ENCODE peak calls at places on chromosomes 12 and 14, in seven cellular contexts. H is GM13977, P is HFF-Myc, L is AG04450, T is body of pancreas, W is MM.1S, B is AG10803. J is an unnamed sample.
A peak's percentile ranks its signal among the peaks of the same experiment; 100 is the strongest.

GRCh38 chr14:68884031-68885030 is 91.5 kb upstream of the ZFP36L1 start:
- DNase-seq in H (no peak), P (peak; percentile 25), L (peak; percentile 77), T (no peak), W (no peak), B (peak; percentile 86), J (peak; percentile 91)

GRCh38 chr12:123050331-123050809 is 69.9 kb downstream of the ARL6IP4 start:
- DNase-seq in H (no peak), P (no peak), L (no peak), T (no peak), W (no peak), B (peak; percentile 40), J (peak; percentile 44)

GRCh38 chr12:5806376-5807089 is 138.5 kb downstream of the ANO2 start:
- DNase-seq in H (no peak), P (no peak), L (no peak), T (no peak), W (no peak), B (peak; percentile 10), J (peak; percentile 3)

GRCh38 chr12:55842681-55843429 is at the start of gene MMP19:
- DNase-seq in H (no peak), P (peak; percentile 65), L (peak; percentile 62), T (no peak), W (no peak), B (peak; percentile 79), J (peak; percentile 54)

GRCh38 chr12:49824886-49825285 is 3.3 kb downstream of the NCKAP5L start:
- DNase-seq in H (no peak), P (no peak), L (no peak), T (no peak), W (no peak), B (peak; percentile 59), J (peak; percentile 63)

GRCh38 chr14:40368314-40368713 is 936.1 kb upstream of the FBXO33 start:
- DNase-seq in H (no peak), P (no peak), L (no peak), T (no peak), W (no peak), B (no peak), J (no peak)

GRCh38 chr12:112599871-112600270 is 181.1 kb downstream of the PTPN11 start:
- DNase-seq in H (no peak), P (no peak), L (no peak), T (no peak), W (no peak), B (peak; percentile 47), J (no peak)

GRCh38 chr14:61388173-61388975 is 67.0 kb downstream of the PRKCH start:
- DNase-seq in H (peak; percentile 59), P (no peak), L (no peak), T (no peak), W (no peak), B (peak; percentile 12), J (no peak)

GRCh38 chr12:89140141-89140540 is 212.2 kb downstream of the DUSP6 start:
- DNase-seq in H (no peak), P (no peak), L (no peak), T (no peak), W (no peak), B (no peak), J (no peak)

GRCh38 chr12:23887055-23887835 is 62.2 kb downstream of the SOX5 start:
- DNase-seq in H (no peak), P (no peak), L (no peak), T (no peak), W (no peak), B (no peak), J (no peak)

GRCh38 chr12:70052931-70053497 is 190.2 kb upstream of the CNOT2 start:
- DNase-seq in H (no peak), P (peak; percentile 55), L (no peak), T (no peak), W (no peak), B (peak; percentile 79), J (peak; percentile 6)

GRCh38 chr12:19474147-19474546 is 34.9 kb downstream of the AEBP2 start:
- DNase-seq in H (no peak), P (no peak), L (no peak), T (no peak), W (no peak), B (peak; percentile 13), J (no peak)

GRCh38 chr12:12890815-12891645 is at the start of gene GPRC5A:
- DNase-seq in H (peak; percentile 58), P (peak; percentile 80), L (peak; percentile 82), T (peak; percentile 87), W (peak; percentile 52), B (peak; percentile 88), J (peak; percentile 97)

GRCh38 chr12:99024191-99024590 is 379.1 kb downstream of the APAF1 start:
- DNase-seq in H (no peak), P (no peak), L (no peak), T (no peak), W (no peak), B (no peak), J (no peak)

GRCh38 chr12:33322519-33322918 is 117.1 kb downstream of the SYT10 start:
- DNase-seq in H (no peak), P (no peak), L (no peak), T (no peak), W (no peak), B (no peak), J (no peak)

GRCh38 chr14:67191768-67192290 is 2.6 kb downstream of the GARIN2 start:
- DNase-seq in H (no peak), P (no peak), L (no peak), T (no peak), W (no peak), B (no peak), J (no peak)

GRCh38 chr12:108307006-108307405 is 32.1 kb downstream of the CMKLR1 start:
- DNase-seq in H (no peak), P (peak; percentile 54), L (no peak), T (no peak), W (no peak), B (peak; percentile 93), J (no peak)

GRCh38 chr14:101248840-101249675 is 312.2 kb upstream of the DIO3 start:
- DNase-seq in H (no peak), P (no peak), L (no peak), T (no peak), W (no peak), B (no peak), J (no peak)

GRCh38 chr14:23727566-23728335 is 91.6 kb downstream of the DHRS2 start:
- DNase-seq in H (peak; percentile 63), P (peak; percentile 20), L (no peak), T (no peak), W (peak; percentile 12), B (peak; percentile 62), J (peak; percentile 69)

GRCh38 chr12:29023436-29024076 is 125.5 kb upstream of the FAR2 start:
- DNase-seq in H (no peak), P (no peak), L (no peak), T (no peak), W (no peak), B (no peak), J (no peak)

GRCh38 chr12:118741196-118741595 is 240.1 kb upstream of the SRRM4 start:
- DNase-seq in H (no peak), P (no peak), L (no peak), T (no peak), W (no peak), B (no peak), J (no peak)

GRCh38 chr12:118742426-118742825 is 238.9 kb upstream of the SRRM4 start:
- DNase-seq in H (no peak), P (no peak), L (no peak), T (no peak), W (no peak), B (no peak), J (no peak)

GRCh38 chr12:118737985-118738540 is 243.3 kb upstream of the SRRM4 start:
- DNase-seq in H (no peak), P (no peak), L (no peak), T (no peak), W (no peak), B (no peak), J (no peak)
- TF ChIP-seq CTCF in H (no peak), P (no peak), L (no peak), T (no peak), W (no peak), B (no peak), J (no peak)

DNA sequence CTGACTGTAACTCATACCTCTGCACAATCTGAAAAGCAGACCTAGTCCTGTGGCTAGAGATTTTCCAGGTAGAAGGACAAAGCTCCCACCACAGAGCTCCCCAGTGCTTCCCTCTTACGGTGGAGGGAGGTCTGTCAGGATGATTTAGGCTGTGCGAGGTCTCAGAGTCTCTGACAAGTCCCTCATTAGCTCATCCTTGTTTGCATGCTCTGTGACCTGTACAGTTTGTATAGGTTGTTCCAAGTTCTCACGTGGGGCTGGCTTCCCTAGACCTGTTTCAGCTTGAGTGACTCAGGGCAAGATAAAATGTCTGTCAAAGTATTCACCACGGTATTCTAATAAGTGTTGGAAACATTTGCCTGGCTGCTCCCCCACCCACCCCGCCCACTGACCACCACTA is 34.8 kb downstream of the ASCL1 start:
- DNase-seq in H (peak; percentile 17), P (no peak), L (no peak), T (no peak), W (no peak), B (no peak), J (no peak)
- TF ChIP-seq CTCF in H (no peak), P (no peak), L (no peak), T (no peak), W (no peak), B (no peak), J (no peak)

DNA sequence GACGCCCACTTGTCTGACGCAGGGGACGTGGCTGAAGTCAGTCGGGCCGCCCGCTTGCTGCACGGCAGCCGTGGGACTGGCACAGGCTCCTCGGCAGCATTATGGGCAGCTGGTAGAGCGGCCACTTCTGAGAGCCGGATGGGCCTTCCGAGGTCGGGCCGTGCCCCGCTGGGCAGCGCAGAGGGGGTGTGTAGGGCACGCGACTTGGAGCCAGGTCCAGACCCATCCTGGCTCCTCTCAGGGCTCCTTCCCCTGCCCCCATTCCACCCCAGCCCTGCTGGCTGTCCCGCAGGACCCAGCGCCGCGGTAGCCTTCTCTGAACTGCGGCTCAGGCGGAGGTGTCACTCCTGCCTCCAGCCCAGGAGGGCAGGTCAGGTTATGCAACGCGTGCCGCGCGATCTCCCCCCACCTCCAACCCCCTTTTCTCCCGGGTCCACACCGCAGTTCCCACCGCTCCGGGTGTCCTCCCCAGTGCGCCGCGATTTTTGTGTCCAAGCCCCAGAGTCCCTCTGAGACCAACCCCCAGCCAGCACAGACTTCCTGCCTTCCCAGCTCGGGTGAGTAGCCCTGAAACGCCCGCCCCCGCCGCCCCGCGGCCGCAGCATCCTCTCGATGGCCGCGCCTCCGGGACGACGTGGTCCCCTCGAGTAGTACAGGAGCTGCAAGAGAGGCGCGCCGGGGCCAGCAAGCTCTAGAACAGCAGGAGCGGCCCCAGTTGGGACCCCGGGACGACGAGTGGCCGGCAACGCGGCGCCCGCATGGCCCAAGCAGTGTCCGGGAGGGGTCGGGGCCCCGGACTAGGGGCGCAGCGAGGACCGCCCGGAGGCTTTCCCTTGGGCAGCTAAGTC is 41.1 kb upstream of the CAPRIN2 start:
- DNase-seq in H (peak; percentile 75), P (no peak), L (no peak), T (peak; percentile 51), W (peak; percentile 65), B (peak; percentile 75), J (peak; percentile 73)
- TF ChIP-seq CTCF in H (no peak), P (no peak), L (peak; percentile 10), T (no peak), W (peak; percentile 13), B (no peak), J (peak; percentile 51)

GRCh38 chr14:57273236-57273635 is 4.5 kb downstream of the AP5M1 start:
- DNase-seq in H (no peak), P (no peak), L (no peak), T (no peak), W (no peak), B (no peak), J (no peak)

GRCh38 chr14:57266060-57266459 is 2.6 kb downstream of the EXOC5 start:
- DNase-seq in H (no peak), P (no peak), L (no peak), T (no peak), W (no peak), B (peak; percentile 17), J (no peak)

GRCh38 chr14:57268161-57269067 is at the start of the genes AP5M1 and EXOC5:
- DNase-seq in H (peak; percentile 88), P (peak; percentile 79), L (peak; percentile 66), T (peak; percentile 91), W (peak; percentile 83), B (peak; percentile 91), J (peak; percentile 90)
- TF ChIP-seq CTCF in H (peak; percentile 1), P (no peak), L (no peak), T (no peak), W (no peak), B (no peak), J (peak; percentile 42)

J was measured in HFFc6.